ENCODE peak calls at places on chromosomes 5 and 9, in nine cellular contexts. One of them, this sample, is unnamed.

GRCh38 chr5:146005264-146005663 is 68.9 kb downstream of the SH3RF2 start:
- DNase-seq in stromal cell of bone marrow: no peak
- DNase-seq in activated naive CD8-positive, alpha-beta T cell treated with anti-CD3 and anti-CD28 coated beads, Interleukin-2, amount 50 U/mL, for 24 hours: no peak
- DNase-seq in activated naive CD4-positive, alpha-beta T cell treated with anti-CD3 and anti-CD28 coated beads for 36 hours: no peak
- DNase-seq in stimulated activated CD4-positive, alpha-beta T cell treated with anti-CD3 and anti-CD28 coated beads, Interleukin-1b, Interleukin-23, amount 100 ng/mL, for 1 hour: no peak
- DNase-seq in COR-L47: no peak
- DNase-seq in activated effector memory CD4-positive, alpha-beta T cell treated with anti-CD3 and anti-CD28 coated beads, Interleukin-2, amount 50 U/mL, for 16 hours: no peak
- DNase-seq in GM04503: no peak
- DNase-seq in NCI-H1105 treated with DMSO at 0.1 percent for 48 hours: no peak
- DNase-seq in this sample: no peak

GRCh38 chr5:41776435-41776834 is 93.8 kb downstream of the OXCT1 start:
- DNase-seq in activated effector memory CD4-positive, alpha-beta T cell treated with anti-CD3 and anti-CD28 coated beads, Interleukin-2, amount 50 U/mL, for 16 hours: no peak
- DNase-seq in NCI-H1105 treated with DMSO at 0.1 percent for 48 hours: no peak
- DNase-seq in activated naive CD4-positive, alpha-beta T cell treated with anti-CD3 and anti-CD28 coated beads for 36 hours: no peak
- DNase-seq in stromal cell of bone marrow: no peak
- DNase-seq in GM04503: no peak
- DNase-seq in stimulated activated CD4-positive, alpha-beta T cell treated with anti-CD3 and anti-CD28 coated beads, Interleukin-1b, Interleukin-23, amount 100 ng/mL, for 1 hour: no peak
- DNase-seq in activated naive CD8-positive, alpha-beta T cell treated with anti-CD3 and anti-CD28 coated beads, Interleukin-2, amount 50 U/mL, for 24 hours: no peak
- DNase-seq in COR-L47: no peak
- DNase-seq in this sample: no peak

GRCh38 chr5:67414712-67415111 is 218.1 kb upstream of the CD180 start:
- DNase-seq in activated naive CD8-positive, alpha-beta T cell treated with anti-CD3 and anti-CD28 coated beads, Interleukin-2, amount 50 U/mL, for 24 hours: no peak
- DNase-seq in stimulated activated CD4-positive, alpha-beta T cell treated with anti-CD3 and anti-CD28 coated beads, Interleukin-1b, Interleukin-23, amount 100 ng/mL, for 1 hour: no peak
- DNase-seq in NCI-H1105 treated with DMSO at 0.1 percent for 48 hours: no peak
- DNase-seq in activated naive CD4-positive, alpha-beta T cell treated with anti-CD3 and anti-CD28 coated beads for 36 hours: no peak
- DNase-seq in stromal cell of bone marrow: no peak
- DNase-seq in GM04503: peak; percentile 41
- DNase-seq in activated effector memory CD4-positive, alpha-beta T cell treated with anti-CD3 and anti-CD28 coated beads, Interleukin-2, amount 50 U/mL, for 16 hours: no peak
- DNase-seq in COR-L47: no peak
- DNase-seq in this sample: no peak

GRCh38 chr9:21983509-21983908 is 10.7 kb downstream of the CDKN2A start:
- DNase-seq in stromal cell of bone marrow: no peak
- DNase-seq in COR-L47: no peak
- DNase-seq in GM04503: no peak
- DNase-seq in activated naive CD4-positive, alpha-beta T cell treated with anti-CD3 and anti-CD28 coated beads for 36 hours: no peak
- DNase-seq in activated naive CD8-positive, alpha-beta T cell treated with anti-CD3 and anti-CD28 coated beads, Interleukin-2, amount 50 U/mL, for 24 hours: no peak
- DNase-seq in stimulated activated CD4-positive, alpha-beta T cell treated with anti-CD3 and anti-CD28 coated beads, Interleukin-1b, Interleukin-23, amount 100 ng/mL, for 1 hour: no peak
- DNase-seq in NCI-H1105 treated with DMSO at 0.1 percent for 48 hours: no peak
- DNase-seq in activated effector memory CD4-positive, alpha-beta T cell treated with anti-CD3 and anti-CD28 coated beads, Interleukin-2, amount 50 U/mL, for 16 hours: no peak
- DNase-seq in this sample: no peak

GRCh38 chr9:76628155-76628554 is 136.1 kb upstream of the PCA3 start:
- DNase-seq in activated effector memory CD4-positive, alpha-beta T cell treated with anti-CD3 and anti-CD28 coated beads, Interleukin-2, amount 50 U/mL, for 16 hours: no peak
- DNase-seq in activated naive CD4-positive, alpha-beta T cell treated with anti-CD3 and anti-CD28 coated beads for 36 hours: no peak
- DNase-seq in COR-L47: no peak
- DNase-seq in NCI-H1105 treated with DMSO at 0.1 percent for 48 hours: no peak
- DNase-seq in activated naive CD8-positive, alpha-beta T cell treated with anti-CD3 and anti-CD28 coated beads, Interleukin-2, amount 50 U/mL, for 24 hours: no peak
- DNase-seq in stromal cell of bone marrow: no peak
- DNase-seq in GM04503: no peak
- DNase-seq in stimulated activated CD4-positive, alpha-beta T cell treated with anti-CD3 and anti-CD28 coated beads, Interleukin-1b, Interleukin-23, amount 100 ng/mL, for 1 hour: no peak
- DNase-seq in this sample: no peak

GRCh38 chr5:158492850-158493249 is 606.9 kb downstream of the EBF1 start:
- DNase-seq in GM04503: peak; percentile 65
- DNase-seq in activated naive CD4-positive, alpha-beta T cell treated with anti-CD3 and anti-CD28 coated beads for 36 hours: no peak
- DNase-seq in stimulated activated CD4-positive, alpha-beta T cell treated with anti-CD3 and anti-CD28 coated beads, Interleukin-1b, Interleukin-23, amount 100 ng/mL, for 1 hour: no peak
- DNase-seq in activated naive CD8-positive, alpha-beta T cell treated with anti-CD3 and anti-CD28 coated beads, Interleukin-2, amount 50 U/mL, for 24 hours: no peak
- DNase-seq in NCI-H1105 treated with DMSO at 0.1 percent for 48 hours: no peak
- DNase-seq in COR-L47: no peak
- DNase-seq in activated effector memory CD4-positive, alpha-beta T cell treated with anti-CD3 and anti-CD28 coated beads, Interleukin-2, amount 50 U/mL, for 16 hours: no peak
- DNase-seq in stromal cell of bone marrow: no peak
- DNase-seq in this sample: no peak

GRCh38 chr9:112380771-112381181 is 868 bp downstream of the HSDL2 start:
- DNase-seq in activated naive CD4-positive, alpha-beta T cell treated with anti-CD3 and anti-CD28 coated beads for 36 hours: peak; percentile 28
- DNase-seq in stimulated activated CD4-positive, alpha-beta T cell treated with anti-CD3 and anti-CD28 coated beads, Interleukin-1b, Interleukin-23, amount 100 ng/mL, for 1 hour: no peak
- DNase-seq in activated naive CD8-positive, alpha-beta T cell treated with anti-CD3 and anti-CD28 coated beads, Interleukin-2, amount 50 U/mL, for 24 hours: no peak
- DNase-seq in stromal cell of bone marrow: peak; percentile 13
- DNase-seq in activated effector memory CD4-positive, alpha-beta T cell treated with anti-CD3 and anti-CD28 coated beads, Interleukin-2, amount 50 U/mL, for 16 hours: no peak
- DNase-seq in NCI-H1105 treated with DMSO at 0.1 percent for 48 hours: no peak
- DNase-seq in GM04503: no peak
- DNase-seq in COR-L47: no peak
- DNase-seq in this sample: no peak

GRCh38 chr9:99782962-99783718 is 38.5 kb upstream of the NR4A3 start:
- DNase-seq in GM04503: no peak
- DNase-seq in activated naive CD4-positive, alpha-beta T cell treated with anti-CD3 and anti-CD28 coated beads for 36 hours: no peak
- DNase-seq in stromal cell of bone marrow: no peak
- DNase-seq in stimulated activated CD4-positive, alpha-beta T cell treated with anti-CD3 and anti-CD28 coated beads, Interleukin-1b, Interleukin-23, amount 100 ng/mL, for 1 hour: no peak
- DNase-seq in activated effector memory CD4-positive, alpha-beta T cell treated with anti-CD3 and anti-CD28 coated beads, Interleukin-2, amount 50 U/mL, for 16 hours: no peak
- DNase-seq in NCI-H1105 treated with DMSO at 0.1 percent for 48 hours: no peak
- DNase-seq in COR-L47: no peak
- DNase-seq in activated naive CD8-positive, alpha-beta T cell treated with anti-CD3 and anti-CD28 coated beads, Interleukin-2, amount 50 U/mL, for 24 hours: no peak
- DNase-seq in this sample: no peak

GRCh38 chr9:113221800-113222481 is 597 bp downstream of the SLC31A1 start:
- DNase-seq in activated effector memory CD4-positive, alpha-beta T cell treated with anti-CD3 and anti-CD28 coated beads, Interleukin-2, amount 50 U/mL, for 16 hours: no peak
- DNase-seq in stimulated activated CD4-positive, alpha-beta T cell treated with anti-CD3 and anti-CD28 coated beads, Interleukin-1b, Interleukin-23, amount 100 ng/mL, for 1 hour: no peak
- DNase-seq in activated naive CD8-positive, alpha-beta T cell treated with anti-CD3 and anti-CD28 coated beads, Interleukin-2, amount 50 U/mL, for 24 hours: no peak
- DNase-seq in NCI-H1105 treated with DMSO at 0.1 percent for 48 hours: peak; percentile 37
- DNase-seq in stromal cell of bone marrow: no peak
- DNase-seq in GM04503: peak; percentile 6
- DNase-seq in activated naive CD4-positive, alpha-beta T cell treated with anti-CD3 and anti-CD28 coated beads for 36 hours: peak; percentile 7
- DNase-seq in COR-L47: no peak
- DNase-seq in this sample: no peak

GRCh38 chr9:81489048-81489447 is 200.3 kb downstream of the TLE1 start:
- DNase-seq in stromal cell of bone marrow: no peak
- DNase-seq in activated naive CD4-positive, alpha-beta T cell treated with anti-CD3 and anti-CD28 coated beads for 36 hours: no peak
- DNase-seq in activated effector memory CD4-positive, alpha-beta T cell treated with anti-CD3 and anti-CD28 coated beads, Interleukin-2, amount 50 U/mL, for 16 hours: no peak
- DNase-seq in stimulated activated CD4-positive, alpha-beta T cell treated with anti-CD3 and anti-CD28 coated beads, Interleukin-1b, Interleukin-23, amount 100 ng/mL, for 1 hour: no peak
- DNase-seq in NCI-H1105 treated with DMSO at 0.1 percent for 48 hours: no peak
- DNase-seq in GM04503: no peak
- DNase-seq in activated naive CD8-positive, alpha-beta T cell treated with anti-CD3 and anti-CD28 coated beads, Interleukin-2, amount 50 U/mL, for 24 hours: no peak
- DNase-seq in COR-L47: no peak
- DNase-seq in this sample: no peak

GRCh38 chr9:10674586-10674985 is 61.8 kb upstream of the PTPRD start:
- DNase-seq in activated effector memory CD4-positive, alpha-beta T cell treated with anti-CD3 and anti-CD28 coated beads, Interleukin-2, amount 50 U/mL, for 16 hours: no peak
- DNase-seq in activated naive CD4-positive, alpha-beta T cell treated with anti-CD3 and anti-CD28 coated beads for 36 hours: no peak
- DNase-seq in COR-L47: no peak
- DNase-seq in NCI-H1105 treated with DMSO at 0.1 percent for 48 hours: no peak
- DNase-seq in GM04503: no peak
- DNase-seq in activated naive CD8-positive, alpha-beta T cell treated with anti-CD3 and anti-CD28 coated beads, Interleukin-2, amount 50 U/mL, for 24 hours: no peak
- DNase-seq in stromal cell of bone marrow: no peak
- DNase-seq in stimulated activated CD4-positive, alpha-beta T cell treated with anti-CD3 and anti-CD28 coated beads, Interleukin-1b, Interleukin-23, amount 100 ng/mL, for 1 hour: no peak
- DNase-seq in this sample: no peak

GRCh38 chr5:116652196-116652729 is 77.6 kb upstream of the SEMA6A start:
- DNase-seq in stromal cell of bone marrow: peak; percentile 21
- DNase-seq in stimulated activated CD4-positive, alpha-beta T cell treated with anti-CD3 and anti-CD28 coated beads, Interleukin-1b, Interleukin-23, amount 100 ng/mL, for 1 hour: no peak
- DNase-seq in activated naive CD8-positive, alpha-beta T cell treated with anti-CD3 and anti-CD28 coated beads, Interleukin-2, amount 50 U/mL, for 24 hours: no peak
- DNase-seq in COR-L47: no peak
- DNase-seq in NCI-H1105 treated with DMSO at 0.1 percent for 48 hours: no peak
- DNase-seq in GM04503: no peak
- DNase-seq in activated effector memory CD4-positive, alpha-beta T cell treated with anti-CD3 and anti-CD28 coated beads, Interleukin-2, amount 50 U/mL, for 16 hours: no peak
- DNase-seq in activated naive CD4-positive, alpha-beta T cell treated with anti-CD3 and anti-CD28 coated beads for 36 hours: no peak
- DNase-seq in this sample: no peak

GRCh38 chr5:77724934-77725333 is 51.2 kb downstream of the TBCA start:
- DNase-seq in activated naive CD8-positive, alpha-beta T cell treated with anti-CD3 and anti-CD28 coated beads, Interleukin-2, amount 50 U/mL, for 24 hours: no peak
- DNase-seq in GM04503: no peak
- DNase-seq in activated effector memory CD4-positive, alpha-beta T cell treated with anti-CD3 and anti-CD28 coated beads, Interleukin-2, amount 50 U/mL, for 16 hours: no peak
- DNase-seq in NCI-H1105 treated with DMSO at 0.1 percent for 48 hours: no peak
- DNase-seq in stimulated activated CD4-positive, alpha-beta T cell treated with anti-CD3 and anti-CD28 coated beads, Interleukin-1b, Interleukin-23, amount 100 ng/mL, for 1 hour: no peak
- DNase-seq in activated naive CD4-positive, alpha-beta T cell treated with anti-CD3 and anti-CD28 coated beads for 36 hours: no peak
- DNase-seq in stromal cell of bone marrow: no peak
- DNase-seq in COR-L47: no peak
- DNase-seq in this sample: no peak

GRCh38 chr5:72783354-72783753 is 33.1 kb upstream of the TNPO1 start:
- DNase-seq in stromal cell of bone marrow: no peak
- DNase-seq in NCI-H1105 treated with DMSO at 0.1 percent for 48 hours: no peak
- DNase-seq in GM04503: no peak
- DNase-seq in stimulated activated CD4-positive, alpha-beta T cell treated with anti-CD3 and anti-CD28 coated beads, Interleukin-1b, Interleukin-23, amount 100 ng/mL, for 1 hour: no peak
- DNase-seq in activated naive CD4-positive, alpha-beta T cell treated with anti-CD3 and anti-CD28 coated beads for 36 hours: no peak
- DNase-seq in activated effector memory CD4-positive, alpha-beta T cell treated with anti-CD3 and anti-CD28 coated beads, Interleukin-2, amount 50 U/mL, for 16 hours: no peak
- DNase-seq in activated naive CD8-positive, alpha-beta T cell treated with anti-CD3 and anti-CD28 coated beads, Interleukin-2, amount 50 U/mL, for 24 hours: no peak
- DNase-seq in COR-L47: no peak
- DNase-seq in this sample: no peak

GRCh38 chr9:112279501-112279900 is 53.9 kb downstream of the PTBP3 start:
- DNase-seq in NCI-H1105 treated with DMSO at 0.1 percent for 48 hours: no peak
- DNase-seq in activated effector memory CD4-positive, alpha-beta T cell treated with anti-CD3 and anti-CD28 coated beads, Interleukin-2, amount 50 U/mL, for 16 hours: no peak
- DNase-seq in GM04503: no peak
- DNase-seq in stromal cell of bone marrow: no peak
- DNase-seq in stimulated activated CD4-positive, alpha-beta T cell treated with anti-CD3 and anti-CD28 coated beads, Interleukin-1b, Interleukin-23, amount 100 ng/mL, for 1 hour: no peak
- DNase-seq in activated naive CD4-positive, alpha-beta T cell treated with anti-CD3 and anti-CD28 coated beads for 36 hours: no peak
- DNase-seq in activated naive CD8-positive, alpha-beta T cell treated with anti-CD3 and anti-CD28 coated beads, Interleukin-2, amount 50 U/mL, for 24 hours: no peak
- DNase-seq in COR-L47: no peak
- DNase-seq in this sample: no peak

GRCh38 chr5:115586525-115587146 is 15.6 kb downstream of the TICAM2 start:
- DNase-seq in stromal cell of bone marrow: peak; percentile 21
- DNase-seq in COR-L47: no peak
- DNase-seq in activated effector memory CD4-positive, alpha-beta T cell treated with anti-CD3 and anti-CD28 coated beads, Interleukin-2, amount 50 U/mL, for 16 hours: no peak
- DNase-seq in activated naive CD8-positive, alpha-beta T cell treated with anti-CD3 and anti-CD28 coated beads, Interleukin-2, amount 50 U/mL, for 24 hours: no peak
- DNase-seq in GM04503: no peak
- DNase-seq in stimulated activated CD4-positive, alpha-beta T cell treated with anti-CD3 and anti-CD28 coated beads, Interleukin-1b, Interleukin-23, amount 100 ng/mL, for 1 hour: no peak
- DNase-seq in activated naive CD4-positive, alpha-beta T cell treated with anti-CD3 and anti-CD28 coated beads for 36 hours: no peak
- DNase-seq in NCI-H1105 treated with DMSO at 0.1 percent for 48 hours: peak; percentile 30
- DNase-seq in this sample: no peak

GRCh38 chr9:133060417-133060841 is 1.4 kb upstream of the CEL start:
- DNase-seq in stimulated activated CD4-positive, alpha-beta T cell treated with anti-CD3 and anti-CD28 coated beads, Interleukin-1b, Interleukin-23, amount 100 ng/mL, for 1 hour: no peak
- DNase-seq in GM04503: no peak
- DNase-seq in activated naive CD4-positive, alpha-beta T cell treated with anti-CD3 and anti-CD28 coated beads for 36 hours: peak; percentile 33
- DNase-seq in COR-L47: no peak
- DNase-seq in NCI-H1105 treated with DMSO at 0.1 percent for 48 hours: no peak
- DNase-seq in stromal cell of bone marrow: no peak
- DNase-seq in activated naive CD8-positive, alpha-beta T cell treated with anti-CD3 and anti-CD28 coated beads, Interleukin-2, amount 50 U/mL, for 24 hours: no peak
- DNase-seq in activated effector memory CD4-positive, alpha-beta T cell treated with anti-CD3 and anti-CD28 coated beads, Interleukin-2, amount 50 U/mL, for 16 hours: no peak
- DNase-seq in this sample: no peak

GRCh38 chr5:160119142-160119904 is at the start of gene PWWP2A:
- DNase-seq in COR-L47: peak; percentile 99
- DNase-seq in activated naive CD8-positive, alpha-beta T cell treated with anti-CD3 and anti-CD28 coated beads, Interleukin-2, amount 50 U/mL, for 24 hours: peak; percentile 95
- DNase-seq in activated naive CD4-positive, alpha-beta T cell treated with anti-CD3 and anti-CD28 coated beads for 36 hours: peak; percentile 99
- DNase-seq in stromal cell of bone marrow: peak; percentile 100
- DNase-seq in activated effector memory CD4-positive, alpha-beta T cell treated with anti-CD3 and anti-CD28 coated beads, Interleukin-2, amount 50 U/mL, for 16 hours: peak; percentile 98
- DNase-seq in GM04503: peak; percentile 100
- DNase-seq in NCI-H1105 treated with DMSO at 0.1 percent for 48 hours: peak; percentile 96
- DNase-seq in stimulated activated CD4-positive, alpha-beta T cell treated with anti-CD3 and anti-CD28 coated beads, Interleukin-1b, Interleukin-23, amount 100 ng/mL, for 1 hour: peak; percentile 86
- DNase-seq in this sample: peak; percentile 96

GRCh38 chr9:110257097-110257955 is 1.0 kb upstream of the TXN start:
- DNase-seq in activated naive CD8-positive, alpha-beta T cell treated with anti-CD3 and anti-CD28 coated beads, Interleukin-2, amount 50 U/mL, for 24 hours: peak; percentile 20
- DNase-seq in stromal cell of bone marrow: no peak
- DNase-seq in activated effector memory CD4-positive, alpha-beta T cell treated with anti-CD3 and anti-CD28 coated beads, Interleukin-2, amount 50 U/mL, for 16 hours: peak; percentile 62
- DNase-seq in activated naive CD4-positive, alpha-beta T cell treated with anti-CD3 and anti-CD28 coated beads for 36 hours: peak; percentile 71
- DNase-seq in stimulated activated CD4-positive, alpha-beta T cell treated with anti-CD3 and anti-CD28 coated beads, Interleukin-1b, Interleukin-23, amount 100 ng/mL, for 1 hour: no peak
- DNase-seq in COR-L47: no peak
- DNase-seq in NCI-H1105 treated with DMSO at 0.1 percent for 48 hours: no peak
- DNase-seq in GM04503: no peak
- DNase-seq in this sample: no peak

GRCh38 chr9:133786371-133786753 is 48.2 kb upstream of the SARDH start:
- DNase-seq in activated effector memory CD4-positive, alpha-beta T cell treated with anti-CD3 and anti-CD28 coated beads, Interleukin-2, amount 50 U/mL, for 16 hours: no peak
- DNase-seq in GM04503: no peak
- DNase-seq in NCI-H1105 treated with DMSO at 0.1 percent for 48 hours: no peak
- DNase-seq in activated naive CD8-positive, alpha-beta T cell treated with anti-CD3 and anti-CD28 coated beads, Interleukin-2, amount 50 U/mL, for 24 hours: no peak
- DNase-seq in stromal cell of bone marrow: no peak
- DNase-seq in stimulated activated CD4-positive, alpha-beta T cell treated with anti-CD3 and anti-CD28 coated beads, Interleukin-1b, Interleukin-23, amount 100 ng/mL, for 1 hour: no peak
- DNase-seq in COR-L47: no peak
- DNase-seq in activated naive CD4-positive, alpha-beta T cell treated with anti-CD3 and anti-CD28 coated beads for 36 hours: no peak
- DNase-seq in this sample: no peak

GRCh38 chr5:138246822-138247221 is 27.6 kb downstream of the GFRA3 start:
- DNase-seq in activated effector memory CD4-positive, alpha-beta T cell treated with anti-CD3 and anti-CD28 coated beads, Interleukin-2, amount 50 U/mL, for 16 hours: no peak
- DNase-seq in stromal cell of bone marrow: no peak
- DNase-seq in activated naive CD8-positive, alpha-beta T cell treated with anti-CD3 and anti-CD28 coated beads, Interleukin-2, amount 50 U/mL, for 24 hours: no peak
- DNase-seq in NCI-H1105 treated with DMSO at 0.1 percent for 48 hours: no peak
- DNase-seq in GM04503: no peak
- DNase-seq in COR-L47: no peak
- DNase-seq in stimulated activated CD4-positive, alpha-beta T cell treated with anti-CD3 and anti-CD28 coated beads, Interleukin-1b, Interleukin-23, amount 100 ng/mL, for 1 hour: no peak
- DNase-seq in activated naive CD4-positive, alpha-beta T cell treated with anti-CD3 and anti-CD28 coated beads for 36 hours: no peak
- DNase-seq in this sample: no peak

GRCh38 chr5:9316041-9316440 is 229.8 kb downstream of the SEMA5A start:
- DNase-seq in activated naive CD4-positive, alpha-beta T cell treated with anti-CD3 and anti-CD28 coated beads for 36 hours: no peak
- DNase-seq in GM04503: no peak
- DNase-seq in NCI-H1105 treated with DMSO at 0.1 percent for 48 hours: no peak
- DNase-seq in activated naive CD8-positive, alpha-beta T cell treated with anti-CD3 and anti-CD28 coated beads, Interleukin-2, amount 50 U/mL, for 24 hours: no peak
- DNase-seq in stromal cell of bone marrow: no peak
- DNase-seq in COR-L47: no peak
- DNase-seq in activated effector memory CD4-positive, alpha-beta T cell treated with anti-CD3 and anti-CD28 coated beads, Interleukin-2, amount 50 U/mL, for 16 hours: no peak
- DNase-seq in stimulated activated CD4-positive, alpha-beta T cell treated with anti-CD3 and anti-CD28 coated beads, Interleukin-1b, Interleukin-23, amount 100 ng/mL, for 1 hour: no peak
- DNase-seq in this sample: no peak

GRCh38 chr5:8184455-8185063 is 315.6 kb downstream of the MTRR start:
- DNase-seq in activated naive CD4-positive, alpha-beta T cell treated with anti-CD3 and anti-CD28 coated beads for 36 hours: peak; percentile 47
- DNase-seq in stromal cell of bone marrow: no peak
- DNase-seq in activated effector memory CD4-positive, alpha-beta T cell treated with anti-CD3 and anti-CD28 coated beads, Interleukin-2, amount 50 U/mL, for 16 hours: peak; percentile 72
- DNase-seq in NCI-H1105 treated with DMSO at 0.1 percent for 48 hours: peak; percentile 45
- DNase-seq in stimulated activated CD4-positive, alpha-beta T cell treated with anti-CD3 and anti-CD28 coated beads, Interleukin-1b, Interleukin-23, amount 100 ng/mL, for 1 hour: peak; percentile 10
- DNase-seq in GM04503: no peak
- DNase-seq in COR-L47: peak; percentile 63
- DNase-seq in activated naive CD8-positive, alpha-beta T cell treated with anti-CD3 and anti-CD28 coated beads, Interleukin-2, amount 50 U/mL, for 24 hours: peak; percentile 40
- DNase-seq in this sample: no peak

GRCh38 chr9:785997-786396 is 55.5 kb upstream of the DMRT1 start:
- DNase-seq in COR-L47: no peak
- DNase-seq in stromal cell of bone marrow: no peak
- DNase-seq in activated naive CD4-positive, alpha-beta T cell treated with anti-CD3 and anti-CD28 coated beads for 36 hours: no peak
- DNase-seq in activated effector memory CD4-positive, alpha-beta T cell treated with anti-CD3 and anti-CD28 coated beads, Interleukin-2, amount 50 U/mL, for 16 hours: no peak
- DNase-seq in NCI-H1105 treated with DMSO at 0.1 percent for 48 hours: no peak
- DNase-seq in activated naive CD8-positive, alpha-beta T cell treated with anti-CD3 and anti-CD28 coated beads, Interleukin-2, amount 50 U/mL, for 24 hours: no peak
- DNase-seq in GM04503: no peak
- DNase-seq in stimulated activated CD4-positive, alpha-beta T cell treated with anti-CD3 and anti-CD28 coated beads, Interleukin-1b, Interleukin-23, amount 100 ng/mL, for 1 hour: no peak
- DNase-seq in this sample: no peak

GRCh38 chr9:37309136-37309535 is 113.4 kb upstream of the GRHPR start:
- DNase-seq in COR-L47: peak; percentile 16
- DNase-seq in NCI-H1105 treated with DMSO at 0.1 percent for 48 hours: no peak
- DNase-seq in activated naive CD4-positive, alpha-beta T cell treated with anti-CD3 and anti-CD28 coated beads for 36 hours: peak; percentile 51
- DNase-seq in stimulated activated CD4-positive, alpha-beta T cell treated with anti-CD3 and anti-CD28 coated beads, Interleukin-1b, Interleukin-23, amount 100 ng/mL, for 1 hour: no peak
- DNase-seq in GM04503: no peak
- DNase-seq in stromal cell of bone marrow: no peak
- DNase-seq in activated naive CD8-positive, alpha-beta T cell treated with anti-CD3 and anti-CD28 coated beads, Interleukin-2, amount 50 U/mL, for 24 hours: no peak
- DNase-seq in activated effector memory CD4-positive, alpha-beta T cell treated with anti-CD3 and anti-CD28 coated beads, Interleukin-2, amount 50 U/mL, for 16 hours: no peak
- DNase-seq in this sample: no peak

GRCh38 chr5:37701868-37702267 is 138.0 kb downstream of the GDNF start:
- DNase-seq in GM04503: no peak
- DNase-seq in COR-L47: no peak
- DNase-seq in NCI-H1105 treated with DMSO at 0.1 percent for 48 hours: no peak
- DNase-seq in activated naive CD4-positive, alpha-beta T cell treated with anti-CD3 and anti-CD28 coated beads for 36 hours: no peak
- DNase-seq in activated effector memory CD4-positive, alpha-beta T cell treated with anti-CD3 and anti-CD28 coated beads, Interleukin-2, amount 50 U/mL, for 16 hours: no peak
- DNase-seq in stromal cell of bone marrow: no peak
- DNase-seq in stimulated activated CD4-positive, alpha-beta T cell treated with anti-CD3 and anti-CD28 coated beads, Interleukin-1b, Interleukin-23, amount 100 ng/mL, for 1 hour: no peak
- DNase-seq in activated naive CD8-positive, alpha-beta T cell treated with anti-CD3 and anti-CD28 coated beads, Interleukin-2, amount 50 U/mL, for 24 hours: no peak
- DNase-seq in this sample: no peak

GRCh38 chr9:36992501-36993316 is 41.4 kb downstream of the PAX5 start:
- DNase-seq in stimulated activated CD4-positive, alpha-beta T cell treated with anti-CD3 and anti-CD28 coated beads, Interleukin-1b, Interleukin-23, amount 100 ng/mL, for 1 hour: no peak
- DNase-seq in GM04503: no peak
- DNase-seq in activated naive CD4-positive, alpha-beta T cell treated with anti-CD3 and anti-CD28 coated beads for 36 hours: no peak
- DNase-seq in COR-L47: no peak
- DNase-seq in NCI-H1105 treated with DMSO at 0.1 percent for 48 hours: no peak
- DNase-seq in stromal cell of bone marrow: no peak
- DNase-seq in activated naive CD8-positive, alpha-beta T cell treated with anti-CD3 and anti-CD28 coated beads, Interleukin-2, amount 50 U/mL, for 24 hours: no peak
- DNase-seq in activated effector memory CD4-positive, alpha-beta T cell treated with anti-CD3 and anti-CD28 coated beads, Interleukin-2, amount 50 U/mL, for 16 hours: peak; percentile 3
- DNase-seq in this sample: no peak

GRCh38 chr5:92019376-92019990 is 636.4 kb upstream of the ARRDC3 start:
- DNase-seq in activated naive CD8-positive, alpha-beta T cell treated with anti-CD3 and anti-CD28 coated beads, Interleukin-2, amount 50 U/mL, for 24 hours: no peak
- DNase-seq in stimulated activated CD4-positive, alpha-beta T cell treated with anti-CD3 and anti-CD28 coated beads, Interleukin-1b, Interleukin-23, amount 100 ng/mL, for 1 hour: no peak
- DNase-seq in activated naive CD4-positive, alpha-beta T cell treated with anti-CD3 and anti-CD28 coated beads for 36 hours: no peak
- DNase-seq in COR-L47: no peak
- DNase-seq in activated effector memory CD4-positive, alpha-beta T cell treated with anti-CD3 and anti-CD28 coated beads, Interleukin-2, amount 50 U/mL, for 16 hours: no peak
- DNase-seq in stromal cell of bone marrow: no peak
- DNase-seq in GM04503: no peak
- DNase-seq in NCI-H1105 treated with DMSO at 0.1 percent for 48 hours: no peak
- DNase-seq in this sample: no peak

GRCh38 chr5:32315221-32316014 is 2.7 kb upstream of the MTMR12 start:
- DNase-seq in NCI-H1105 treated with DMSO at 0.1 percent for 48 hours: no peak
- DNase-seq in activated effector memory CD4-positive, alpha-beta T cell treated with anti-CD3 and anti-CD28 coated beads, Interleukin-2, amount 50 U/mL, for 16 hours: no peak
- DNase-seq in activated naive CD8-positive, alpha-beta T cell treated with anti-CD3 and anti-CD28 coated beads, Interleukin-2, amount 50 U/mL, for 24 hours: no peak
- DNase-seq in activated naive CD4-positive, alpha-beta T cell treated with anti-CD3 and anti-CD28 coated beads for 36 hours: no peak
- DNase-seq in stromal cell of bone marrow: no peak
- DNase-seq in COR-L47: no peak
- DNase-seq in GM04503: no peak
- DNase-seq in stimulated activated CD4-positive, alpha-beta T cell treated with anti-CD3 and anti-CD28 coated beads, Interleukin-1b, Interleukin-23, amount 100 ng/mL, for 1 hour: no peak
- DNase-seq in this sample: no peak

GRCh38 chr9:84947412-84947972 is 278.0 kb downstream of the NTRK2 start:
- DNase-seq in activated effector memory CD4-positive, alpha-beta T cell treated with anti-CD3 and anti-CD28 coated beads, Interleukin-2, amount 50 U/mL, for 16 hours: no peak
- DNase-seq in activated naive CD4-positive, alpha-beta T cell treated with anti-CD3 and anti-CD28 coated beads for 36 hours: no peak
- DNase-seq in COR-L47: no peak
- DNase-seq in stromal cell of bone marrow: no peak
- DNase-seq in NCI-H1105 treated with DMSO at 0.1 percent for 48 hours: no peak
- DNase-seq in GM04503: no peak
- DNase-seq in activated naive CD8-positive, alpha-beta T cell treated with anti-CD3 and anti-CD28 coated beads, Interleukin-2, amount 50 U/mL, for 24 hours: no peak
- DNase-seq in stimulated activated CD4-positive, alpha-beta T cell treated with anti-CD3 and anti-CD28 coated beads, Interleukin-1b, Interleukin-23, amount 100 ng/mL, for 1 hour: no peak
- DNase-seq in this sample: no peak

GRCh38 chr9:121201045-121201737 is 478 bp downstream of the RAB14 start:
- DNase-seq in COR-L47: peak; percentile 14
- DNase-seq in activated naive CD4-positive, alpha-beta T cell treated with anti-CD3 and anti-CD28 coated beads for 36 hours: peak; percentile 40
- DNase-seq in stromal cell of bone marrow: no peak
- DNase-seq in stimulated activated CD4-positive, alpha-beta T cell treated with anti-CD3 and anti-CD28 coated beads, Interleukin-1b, Interleukin-23, amount 100 ng/mL, for 1 hour: peak; percentile 9
- DNase-seq in GM04503: no peak
- DNase-seq in activated naive CD8-positive, alpha-beta T cell treated with anti-CD3 and anti-CD28 coated beads, Interleukin-2, amount 50 U/mL, for 24 hours: peak; percentile 49
- DNase-seq in activated effector memory CD4-positive, alpha-beta T cell treated with anti-CD3 and anti-CD28 coated beads, Interleukin-2, amount 50 U/mL, for 16 hours: peak; percentile 85
- DNase-seq in NCI-H1105 treated with DMSO at 0.1 percent for 48 hours: peak; percentile 6
- DNase-seq in this sample: peak; percentile 10